ENCODE peak calls at places on chromosomes 16 and 17, in five cellular contexts. S is H9, H is tibial artery, M is fibroblast of lung, B is colonic mucosa. V is an unnamed sample.

GRCh38 chr17:29612404-29613370 is 10.0 kb downstream of the CORO6 start:
- DNase-seq in S (peak; percentile 55), H (no peak), B (no peak), M (no peak), V (no peak)

GRCh38 chr17:82494236-82495055 is 25.1 kb upstream of the FOXK2 start:
- DNase-seq in H (peak; percentile 95), M (peak; percentile 97), S (peak; percentile 97), B (peak; percentile 93), V (peak; percentile 70)

GRCh38 chr17:14204084-14204483 is 32.6 kb downstream of the CDRT15 start:
- DNase-seq in B (no peak), M (no peak), H (no peak), S (no peak), V (no peak)

GRCh38 chr16:49281843-49282642 is 405 bp upstream of the CBLN1 start:
- DNase-seq in S (peak; percentile 92), M (peak; percentile 44), H (peak; percentile 68), B (peak; percentile 90), V (no peak)

GRCh38 chr16:47928008-47928407 is 227.8 kb downstream of the ABCC12 start:
- DNase-seq in B (no peak), M (no peak), S (peak; percentile 39), H (no peak), V (no peak)

GRCh38 chr16:1278456-1278855 is 22.6 kb downstream of the TPSD1 start:
- DNase-seq in S (no peak), H (no peak), B (no peak), M (no peak), V (no peak)

GRCh38 chr17:69103557-69104233 is 38.0 kb downstream of the ABCA6 start:
- DNase-seq in B (no peak), S (no peak), M (no peak), H (no peak), V (no peak)

GRCh38 chr16:54194008-54194731 is 92.4 kb downstream of the IRX3 start:
- DNase-seq in M (peak; percentile 47), H (peak; percentile 94), B (peak; percentile 44), S (peak; percentile 49), V (peak; percentile 11)

GRCh38 chr16:50591800-50592771 is 43.9 kb downstream of the NKD1 start:
- DNase-seq in B (no peak), H (peak; percentile 97), S (no peak), M (no peak), V (peak; percentile 52)

GRCh38 chr16:79982356-79982755 is 381.8 kb upstream of the MAF start:
- DNase-seq in H (no peak), B (no peak), S (no peak), M (no peak), V (no peak)

GRCh38 chr17:27597188-27597580 is 33.8 kb upstream of the LGALS9 start:
- DNase-seq in M (no peak), H (no peak), B (no peak), S (no peak), V (no peak)

GRCh38 chr16:85140455-85141012 is 28.3 kb upstream of the CIBAR2 start:
- DNase-seq in M (no peak), H (no peak), B (no peak), S (no peak), V (no peak)

GRCh38 chr17:55321507-55322064 is 56.8 kb downstream of the HLF start:
- DNase-seq in S (no peak), M (no peak), B (no peak), H (no peak), V (no peak)

GRCh38 chr16:72939247-72939646 is 108.7 kb downstream of the ZFHX3 start:
- DNase-seq in S (no peak), B (peak; percentile 58), M (peak; percentile 42), H (peak; percentile 86), V (no peak)

GRCh38 chr16:82395212-82395611 is 225.2 kb upstream of the MPHOSPH6 start:
- DNase-seq in B (no peak), H (no peak), S (no peak), M (no peak), V (no peak)

GRCh38 chr17:9499041-9499440 is 76.6 kb downstream of the STX8 start:
- DNase-seq in B (no peak), S (no peak), M (no peak), H (no peak), V (no peak)

GRCh38 chr16:75764154-75764768 is 38.0 kb upstream of the CPHXL start:
- DNase-seq in M (peak; percentile 60), B (peak; percentile 60), H (no peak), S (peak; percentile 60), V (no peak)

GRCh38 chr17:65557349-65558310 is 3.8 kb downstream of the AXIN2 start:
- DNase-seq in B (peak; percentile 53), M (peak; percentile 93), S (no peak), H (no peak), V (no peak)

GRCh38 chr16:53892155-53892554 is 188.2 kb downstream of the FTO start:
- DNase-seq in M (peak; percentile 67), S (peak; percentile 42), B (peak; percentile 72), H (no peak), V (no peak)

GRCh38 chr17:28722413-28723158 is 2.8 kb downstream of the RPL23A start:
- DNase-seq in H (no peak), B (no peak), M (no peak), S (no peak), V (no peak)

GRCh38 chr17:38512473-38513058 is 84.3 kb downstream of the ARHGAP23 start:
- DNase-seq in M (no peak), S (no peak), H (no peak), B (no peak), V (no peak)

GRCh38 chr17:75826561-75827290 is 17.5 kb downstream of the UNC13D start:
- DNase-seq in B (no peak), H (no peak), S (no peak), M (no peak), V (no peak)

GRCh38 chr17:75824050-75824552 is 20.1 kb downstream of the UNC13D start:
- DNase-seq in M (no peak), H (no peak), B (no peak), S (no peak), V (no peak)

GRCh38 chr17:75827291-75828050 is 16.7 kb downstream of the UNC13D start:
- DNase-seq in M (peak; percentile 56), S (peak; percentile 97), B (peak; percentile 56), H (peak; percentile 81), V (no peak)

GRCh38 chr17:75824591-75825518 is 19.3 kb downstream of the UNC13D start:
- DNase-seq in H (no peak), S (no peak), B (no peak), M (no peak), V (no peak)

DNA sequence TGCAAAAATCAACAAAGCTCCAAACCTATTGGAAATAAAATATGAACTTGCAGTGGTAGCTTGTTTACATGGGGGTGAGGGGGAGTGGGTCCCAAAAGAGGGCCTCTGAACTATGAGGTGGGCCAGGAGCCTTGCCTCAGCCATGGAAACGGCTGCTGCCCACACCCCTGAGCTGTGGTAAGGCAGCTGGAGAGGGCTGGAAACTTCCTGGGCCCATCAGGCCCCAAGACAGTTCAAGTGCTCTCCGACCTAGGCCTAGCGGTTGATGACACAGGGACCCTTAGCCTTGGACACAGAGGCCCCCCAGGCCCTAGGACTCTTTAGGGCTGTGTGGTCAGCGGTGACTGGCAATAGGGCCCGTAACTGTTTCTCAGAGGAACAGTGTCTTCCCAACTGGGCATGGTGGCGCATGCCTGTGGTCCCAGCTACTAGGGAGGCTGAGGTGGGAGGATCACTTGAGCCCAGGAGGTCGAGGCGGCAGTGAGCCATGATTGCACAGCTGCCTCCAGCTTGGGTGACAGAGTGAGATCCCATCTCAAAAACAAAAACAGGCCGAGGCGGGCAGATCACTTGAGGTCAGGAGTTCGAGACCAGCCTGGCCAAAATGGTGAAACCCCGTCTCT is 18.3 kb downstream of the UNC13D start:
- DNase-seq in M (no peak), S (no peak), H (no peak), B (no peak), V (no peak)
- H3K27ac ChIP-seq in M (no peak overlapping the region), S (no peak overlapping the region), H (no peak overlapping the region), B (no peak overlapping the region), V (no peak overlapping the region)

DNA sequence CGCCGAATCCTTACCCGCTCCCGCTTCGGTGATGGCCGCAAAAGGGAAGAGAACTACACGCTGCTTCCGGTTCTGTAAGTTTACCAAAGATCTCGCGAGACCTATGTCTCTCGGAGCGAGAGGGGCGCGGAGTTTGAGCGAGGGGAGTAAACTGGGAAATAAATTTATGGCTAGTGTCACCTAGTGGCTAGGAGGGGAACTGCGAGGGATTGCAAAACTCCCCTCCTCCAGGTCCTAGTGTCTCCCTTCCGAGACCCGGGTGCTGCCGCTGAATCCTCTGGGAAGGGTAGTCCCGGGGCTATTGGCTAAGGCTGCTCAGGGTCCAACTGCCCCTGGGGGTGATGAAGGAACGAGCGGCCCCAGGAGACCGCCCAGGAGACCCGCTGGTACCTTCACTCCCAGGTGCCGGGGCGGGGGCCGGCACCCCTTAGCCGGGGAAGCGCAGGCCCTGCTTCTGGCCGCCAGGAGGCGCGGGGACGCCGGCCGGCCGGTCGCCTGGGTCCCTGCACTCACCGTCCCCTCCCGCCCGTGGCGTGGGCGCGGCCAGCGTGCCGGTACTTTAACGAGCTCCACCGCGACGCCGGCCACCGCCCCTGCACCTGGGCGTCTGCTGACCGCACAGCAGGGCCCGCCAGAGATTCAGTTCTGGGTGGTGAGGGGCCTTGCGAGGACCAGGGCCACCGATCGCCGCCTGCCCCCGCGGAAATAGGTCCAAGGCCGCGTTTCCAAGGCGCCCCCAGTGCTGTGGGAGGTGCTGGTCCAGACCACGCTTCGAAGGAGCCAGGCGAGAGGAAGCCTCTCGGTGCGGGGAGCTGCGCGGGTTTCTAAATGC is at the start of gene RPL26:
- DNase-seq in S (peak; percentile 99), H (peak; percentile 99), B (peak; percentile 98), M (peak; percentile 96), V (peak; percentile 95)
- TF ChIP-seq CTCF in S (peak; percentile 96), H (peak; percentile 99), B (peak; percentile 98), M (peak; percentile 92), V (peak; percentile 99)

GRCh38 chr17:43069368-43069898 is 44.4 kb downstream of the RND2 start:
- DNase-seq in S (no peak), M (no peak), H (no peak), B (no peak), V (no peak)
- H3K27ac ChIP-seq in S (no peak overlapping the region), M (no peak overlapping the region), H (no peak overlapping the region), B (no peak overlapping the region), V (no peak overlapping the region)

DNA sequence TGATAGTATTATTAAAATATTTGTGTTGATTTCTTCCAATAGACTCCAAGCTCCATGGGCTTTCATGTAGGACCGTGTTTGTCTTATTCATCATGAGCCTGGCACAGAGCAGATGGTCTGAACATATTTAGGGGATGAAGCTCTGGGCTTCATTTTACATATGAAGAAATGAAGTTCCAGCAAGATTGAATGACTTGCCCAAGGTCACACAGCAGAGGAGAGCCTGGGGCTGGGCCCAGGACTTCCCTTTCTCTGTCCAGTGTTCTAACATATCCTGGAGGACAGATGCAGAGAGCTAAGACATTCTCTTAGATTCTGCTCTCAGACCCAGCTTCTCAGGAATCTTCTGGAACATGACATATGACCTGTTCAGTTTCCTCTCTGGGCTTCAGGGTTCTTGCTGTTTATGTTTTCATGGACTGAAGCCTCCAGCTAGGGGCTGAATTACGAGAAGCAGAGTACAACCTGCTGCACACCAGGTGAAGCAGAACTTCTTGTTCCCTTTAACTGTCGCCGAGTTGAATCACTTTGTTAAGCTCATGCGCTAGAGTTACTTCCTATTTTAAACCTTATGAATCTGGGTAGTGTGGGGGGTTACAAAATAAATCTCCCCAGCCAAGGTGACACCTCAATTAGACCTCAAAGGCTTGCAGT is 53.6 kb downstream of the GPRC5B start:
- DNase-seq in M (no peak), H (no peak), S (no peak), B (no peak), V (no peak)
- TF ChIP-seq CTCF in M (no peak), H (no peak), S (no peak), B (no peak), V (no peak)